ENCODE peak calls at places on chromosomes 16 and 17, in four cellular contexts. J is adrenal gland, U is GM23248, P is NCI-H774. W is an unnamed sample.

GRCh38 chr16:20001856-20002707 is 71.6 kb downstream of the GPR139 start:
- DNase-seq in P (peak; percentile 62), U (no peak), J (no peak), W (no peak)

GRCh38 chr16:89448656-89449055 is 41.7 kb downstream of the ANKRD11 start:
- DNase-seq in P (no peak), J (no peak), U (no peak), W (no peak)

GRCh38 chr16:81523387-81524115 is 78.9 kb downstream of the CMIP start:
- DNase-seq in P (no peak), J (peak; percentile 94), U (peak; percentile 93), W (peak; percentile 56)

GRCh38 chr16:11151156-11151904 is 104.7 kb downstream of the SOCS1 start:
- DNase-seq in P (no peak), U (no peak), J (no peak), W (no peak)

GRCh38 chr17:77723071-77723908 is 235.2 kb upstream of the TNRC6C start:
- DNase-seq in P (no peak), J (no peak), U (no peak), W (no peak)

GRCh38 chr17:12257176-12257575 is 236.5 kb downstream of the MAP2K4 start:
- DNase-seq in J (no peak), P (no peak), U (no peak), W (no peak)

GRCh38 chr17:33163827-33164555 is 129.1 kb downstream of the ASIC2 start:
- DNase-seq in P (no peak), J (peak; percentile 72), U (peak; percentile 7), W (no peak)

GRCh38 chr17:82252511-82253178 is 20.9 kb downstream of the CSNK1D start:
- DNase-seq in U (no peak), J (no peak), P (no peak), W (no peak)

GRCh38 chr17:55727920-55728319 is 5.3 kb upstream of the TMEM100 start:
- DNase-seq in P (no peak), J (no peak), U (peak; percentile 25), W (no peak)

GRCh38 chr17:4215882-4216411 is 47.8 kb downstream of the ANKFY1 start:
- DNase-seq in J (no peak), P (no peak), U (no peak), W (no peak)

GRCh38 chr16:47851026-47851610 is 304.7 kb downstream of the ABCC12 start:
- DNase-seq in P (no peak), J (no peak), U (no peak), W (no peak)

GRCh38 chr16:49470550-49470949 is 96.9 kb downstream of the C16orf78 start:
- DNase-seq in J (no peak), U (no peak), P (no peak), W (no peak)

GRCh38 chr17:1173456-1174370 is 6.1 kb downstream of the ABR start:
- DNase-seq in J (no peak), U (no peak), P (no peak), W (no peak)

GRCh38 chr16:2846511-2847310 is 11.3 kb downstream of the PRSS22 start:
- DNase-seq in J (peak; percentile 62), P (no peak), U (peak; percentile 81), W (peak; percentile 86)

GRCh38 chr17:37831492-37831891 is 86.6 kb upstream of the HNF1B start:
- DNase-seq in J (no peak), U (no peak), P (no peak), W (no peak)

GRCh38 chr16:68902376-68903345 is 59.3 kb downstream of the TANGO6 start:
- DNase-seq in P (peak; percentile 49), J (peak; percentile 23), U (peak; percentile 72), W (peak; percentile 46)

GRCh38 chr16:14606102-14606501 is 24.0 kb downstream of the PARN start:
- DNase-seq in J (no peak), P (no peak), U (no peak), W (no peak)

GRCh38 chr17:55576237-55576998 is 65.2 kb upstream of the SMIM36 start:
- DNase-seq in U (peak; percentile 92), J (no peak), P (no peak), W (peak; percentile 66)

GRCh38 chr17:19331134-19331533 is 31.4 kb downstream of the B9D1 start:
- DNase-seq in P (no peak), U (peak; percentile 95), J (no peak), W (no peak)

GRCh38 chr16:69435977-69436729 is 11.7 kb downstream of the CYB5B start:
- DNase-seq in J (no peak), P (no peak), U (no peak), W (no peak)

GRCh38 chr17:50710650-50711049 is 2.9 kb upstream of the ANKRD40 start:
- DNase-seq in J (no peak), P (no peak), U (no peak), W (no peak)

GRCh38 chr17:58974354-58974753 is 132.3 kb downstream of the TRIM37 start:
- DNase-seq in J (no peak), U (no peak), P (no peak), W (no peak)

GRCh38 chr17:80283116-80283852 is 22.6 kb downstream of the RNF213 start:
- DNase-seq in U (no peak), P (no peak), J (peak; percentile 55), W (no peak)

GRCh38 chr16:1687427-1688316 is 9.6 kb downstream of the JPT2 start:
- DNase-seq in U (no peak), J (no peak), P (no peak), W (no peak)

GRCh38 chr17:1992541-1992940 is 32.6 kb downstream of the RTN4RL1 start:
- DNase-seq in U (peak; percentile 36), P (no peak), J (no peak), W (no peak)

GRCh38 chr17:31803494-31804213 is 55.4 kb downstream of the COPRS start:
- DNase-seq in J (no peak), U (no peak), P (peak; percentile 72), W (peak; percentile 37)